ENCODE peak calls at places on chromosomes 12 and 14, in eight cellular contexts. A, K, R, T, C, H, Z and J are unnamed samples.

GRCh38 chr14:67487937-67488893 is at the start of gene TMEM229B:
- DNase-seq in A (peak), K (peak), R (peak), T (peak), C (peak), H (no peak), Z (no peak), J (peak)

GRCh38 chr12:28780096-28780495 is 369.0 kb upstream of the FAR2 start:
- DNase-seq in A (no peak), K (no peak), R (peak), T (no peak), C (no peak), H (no peak), Z (peak), J (no peak)

GRCh38 chr14:68937790-68938514 is 41.1 kb downstream of the ACTN1 start:
- DNase-seq in A (no peak), K (no peak), R (no peak), T (no peak), C (no peak), H (no peak), Z (no peak), J (peak)

GRCh38 chr14:105899071-105899641 is 372.8 kb downstream of the TMEM121 start:
- DNase-seq in A (no peak), K (no peak), R (no peak), T (no peak), C (no peak), H (no peak), Z (no peak), J (no peak)

GRCh38 chr12:116950628-116951325 is 40.0 kb downstream of the FBXW8 start:
- DNase-seq in A (no peak), K (no peak), R (no peak), T (no peak), C (no peak), H (no peak), Z (no peak), J (no peak)

GRCh38 chr14:75418779-75419768 is 8.7 kb upstream of the JDP2 start:
- DNase-seq in A (no peak), K (no peak), R (peak), T (peak), C (no peak), H (no peak), Z (no peak), J (peak)

GRCh38 chr12:110743571-110744093 is 941 bp upstream of the PPP1CC start:
- DNase-seq in A (no peak), K (no peak), R (peak), T (no peak), C (no peak), H (no peak), Z (no peak), J (no peak)

GRCh38 chr12:52539024-52539820 is 13.7 kb downstream of the KRT71 start:
- DNase-seq in A (no peak), K (no peak), R (no peak), T (no peak), C (no peak), H (no peak), Z (peak), J (no peak)

GRCh38 chr14:105894978-105895881 is 368.8 kb downstream of the TMEM121 start:
- DNase-seq in A (no peak), K (no peak), R (no peak), T (no peak), C (peak), H (no peak), Z (no peak), J (no peak)

GRCh38 chr14:54747616-54748015 is 155.0 kb downstream of the GCH1 start:
- DNase-seq in A (no peak), K (no peak), R (no peak), T (no peak), C (no peak), H (no peak), Z (no peak), J (no peak)

GRCh38 chr14:69756298-69756697 is 10.6 kb upstream of the SRSF5 start:
- DNase-seq in A (no peak), K (no peak), R (no peak), T (no peak), C (no peak), H (no peak), Z (no peak), J (no peak)

GRCh38 chr12:65822732-65823480 is 1.4 kb upstream of the HMGA2 start:
- DNase-seq in A (no peak), K (no peak), R (peak), T (no peak), C (no peak), H (no peak), Z (peak), J (peak)

GRCh38 chr14:52080817-52081755 is 12.2 kb upstream of the NID2 start:
- DNase-seq in A (no peak), K (no peak), R (peak), T (no peak), C (no peak), H (peak), Z (peak), J (no peak)

GRCh38 chr14:101250336-101250947 is 310.9 kb upstream of the DIO3 start:
- DNase-seq in A (no peak), K (no peak), R (no peak), T (no peak), C (no peak), H (no peak), Z (no peak), J (no peak)

GRCh38 chr12:109831929-109832328 is 1.3 kb downstream of the TRPV4 start:
- DNase-seq in A (no peak), K (no peak), R (no peak), T (no peak), C (no peak), H (no peak), Z (no peak), J (no peak)

GRCh38 chr12:26056335-26056734 is 68.5 kb downstream of the BHLHE41 start:
- DNase-seq in A (no peak), K (no peak), R (peak), T (no peak), C (no peak), H (no peak), Z (peak), J (no peak)

GRCh38 chr14:101813171-101813759 is 51.8 kb downstream of the PPP2R5C start:
- DNase-seq in A (no peak), K (no peak), R (no peak), T (no peak), C (no peak), H (no peak), Z (no peak), J (peak)

GRCh38 chr12:2374092-2374740 is 321.4 kb downstream of the CACNA1C start:
- DNase-seq in A (no peak), K (no peak), R (no peak), T (no peak), C (no peak), H (no peak), Z (peak), J (no peak)

GRCh38 chr14:99539503-99539902 is 58.3 kb downstream of the CCNK start:
- DNase-seq in A (no peak), K (no peak), R (no peak), T (no peak), C (no peak), H (no peak), Z (no peak), J (no peak)

GRCh38 chr12:124753993-124754392 is 109.7 kb downstream of the SCARB1 start:
- DNase-seq in A (no peak), K (no peak), R (no peak), T (no peak), C (no peak), H (no peak), Z (no peak), J (no peak)

GRCh38 chr12:47079365-47079893 is at the start of gene PCED1B:
- DNase-seq in A (peak), K (no peak), R (peak), T (peak), C (peak), H (no peak), Z (peak), J (peak)

GRCh38 chr14:52706286-52706685 is 714 bp upstream of the PSMC6 start:
- DNase-seq in A (no peak), K (peak), R (peak), T (peak), C (no peak), H (no peak), Z (peak), J (peak)

GRCh38 chr12:89424394-89424793 is 72.1 kb upstream of the DUSP6 start:
- DNase-seq in A (no peak), K (no peak), R (no peak), T (no peak), C (no peak), H (no peak), Z (no peak), J (no peak)